ENCODE peak calls at places on chromosome 3, in nine cellular contexts. P, Y, K, E, M, S, L, A and D are unnamed samples.

GRCh38 chr3:4841783-4842440 is 137.3 kb upstream of the BHLHE40 start:
- DNase-seq in P (peak; percentile 50), Y (no peak), K (no peak), E (no peak), M (no peak), S (peak; percentile 61), L (no peak), A (no peak), D (peak; percentile 70)

GRCh38 chr3:46417120-46417510 is 10.1 kb downstream of the CCRL2 start:
- DNase-seq in P (no peak), Y (no peak), K (no peak), E (no peak), M (no peak), S (no peak), L (no peak), A (no peak), D (no peak)

GRCh38 chr3:32117324-32117723 is 10.9 kb downstream of the GPD1L start:
- DNase-seq in P (no peak), Y (no peak), K (no peak), E (no peak), M (no peak), S (no peak), L (no peak), A (no peak), D (peak; percentile 19)

GRCh38 chr3:16148783-16149182 is 25.7 kb upstream of the GALNT15 start:
- DNase-seq in P (peak; percentile 98), Y (peak; percentile 97), K (peak; percentile 99), E (peak; percentile 18), M (peak; percentile 99), S (peak; percentile 92), L (peak; percentile 99), A (peak; percentile 70), D (peak; percentile 44)

GRCh38 chr3:32421991-32422859 is 30.6 kb downstream of the CMTM7 start:
- DNase-seq in P (peak; percentile 88), Y (peak; percentile 75), K (peak; percentile 92), E (peak; percentile 92), M (peak; percentile 93), S (no peak), L (peak; percentile 97), A (peak; percentile 82), D (peak; percentile 98)

GRCh38 chr3:58421004-58421403 is 12.6 kb downstream of the PDHB start:
- DNase-seq in P (no peak), Y (no peak), K (no peak), E (no peak), M (no peak), S (no peak), L (no peak), A (no peak), D (no peak)

GRCh38 chr3:187015903-187016638 is 85.7 kb downstream of the ST6GAL1 start:
- DNase-seq in P (no peak), Y (no peak), K (no peak), E (peak; percentile 42), M (no peak), S (no peak), L (no peak), A (no peak), D (no peak)

GRCh38 chr3:15556512-15556911 is 35.0 kb upstream of the COLQ start:
- DNase-seq in P (no peak), Y (no peak), K (no peak), E (no peak), M (no peak), S (no peak), L (no peak), A (no peak), D (no peak)

DNA sequence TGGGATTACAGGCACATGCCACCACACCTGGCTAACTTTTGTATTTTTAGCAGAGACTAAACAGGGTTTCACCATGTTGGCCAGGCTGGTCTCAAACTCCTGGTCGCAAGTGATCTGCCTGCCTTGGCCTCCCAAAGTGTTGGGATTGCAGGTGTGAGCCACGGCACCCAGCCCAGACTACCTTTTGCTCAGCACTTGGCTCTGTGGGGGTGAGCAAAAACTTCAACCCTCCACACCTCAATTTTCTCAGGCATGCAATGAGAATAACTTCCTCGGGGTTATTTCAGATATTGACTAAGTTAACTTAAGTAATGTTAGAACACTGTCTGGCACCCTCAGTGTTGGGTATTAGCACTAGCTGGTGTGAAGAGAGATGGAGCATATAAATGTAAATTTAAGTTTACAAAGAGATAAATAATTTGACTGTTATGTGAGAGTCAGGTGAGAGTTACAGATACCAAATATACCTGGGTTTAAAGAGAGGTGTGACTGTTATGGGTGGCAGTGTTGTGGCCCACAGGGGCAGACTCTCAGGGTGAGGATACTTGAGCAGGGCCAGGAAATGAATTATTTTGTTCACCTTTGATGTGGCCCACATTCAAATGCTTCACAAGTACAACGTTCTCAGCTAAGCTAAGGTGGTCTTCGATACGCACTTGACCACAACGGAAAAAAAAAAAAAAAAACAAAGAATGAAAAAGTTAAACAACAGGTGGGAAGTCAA is 29.0 kb downstream of the CPOX start:
- DNase-seq in P (no peak), Y (no peak), K (no peak), E (no peak), M (no peak), S (no peak), L (no peak), A (no peak), D (no peak)
- H3K4me3 ChIP-seq in P (no peak overlapping the region), Y (no peak overlapping the region), K (no peak overlapping the region), E (no peak overlapping the region), M (no peak overlapping the region), S (no peak overlapping the region), L (no peak overlapping the region), A (no peak overlapping the region), D (no peak overlapping the region)

GRCh38 chr3:76724706-76725105 is 315.2 kb upstream of the ROBO2 start:
- DNase-seq in P (no peak), Y (no peak), K (no peak), E (peak; percentile 62), M (no peak), S (no peak), L (no peak), A (no peak), D (no peak)

GRCh38 chr3:76723366-76723765 is 316.5 kb upstream of the ROBO2 start:
- DNase-seq in P (no peak), Y (no peak), K (no peak), E (no peak), M (no peak), S (no peak), L (no peak), A (no peak), D (no peak)

GRCh38 chr3:76728411-76728810 is 311.5 kb upstream of the ROBO2 start:
- DNase-seq in P (no peak), Y (no peak), K (no peak), E (peak; percentile 3), M (no peak), S (no peak), L (no peak), A (no peak), D (no peak)

GRCh38 chr3:76726034-76726433 is 313.9 kb upstream of the ROBO2 start:
- DNase-seq in P (no peak), Y (no peak), K (no peak), E (no peak), M (no peak), S (no peak), L (no peak), A (no peak), D (no peak)

DNA sequence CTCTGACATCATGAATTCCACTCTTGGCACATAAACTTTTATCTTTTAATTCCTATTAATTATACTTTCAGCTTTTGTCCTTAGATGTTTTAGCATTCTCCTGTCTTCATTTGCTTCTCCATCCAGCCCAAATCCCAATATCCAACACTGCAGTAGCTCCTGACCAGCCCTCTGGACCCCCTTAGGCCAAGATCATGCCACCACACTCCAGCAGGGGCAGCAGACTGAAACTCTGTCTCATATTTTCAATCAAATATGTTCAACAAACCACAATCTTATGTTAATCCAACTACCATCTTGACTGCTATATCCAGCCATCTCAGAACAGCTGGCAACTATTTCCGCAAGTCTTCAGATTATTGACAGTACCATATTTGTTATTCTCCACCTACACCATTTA is 315.8 kb upstream of the ROBO2 start:
- DNase-seq in P (no peak), Y (no peak), K (no peak), E (no peak), M (no peak), S (no peak), L (no peak), A (no peak), D (no peak)
- TF ChIP-seq CTCF in P (no peak), Y (no peak), K (no peak), E (peak; percentile 34), M (no peak), S (peak; percentile 17), L (no peak), A (no peak), D (no peak)

GRCh38 chr3:183697610-183698317 is at the start of gene YEATS2:
- DNase-seq in P (peak; percentile 57), Y (peak; percentile 58), K (peak; percentile 73), E (peak; percentile 80), M (peak; percentile 39), S (no peak), L (peak; percentile 73), A (no peak), D (peak; percentile 65)

GRCh38 chr3:183697123-183697609 is 431 bp upstream of the YEATS2 start:
- DNase-seq in P (no peak), Y (no peak), K (peak; percentile 9), E (no peak), M (no peak), S (no peak), L (no peak), A (no peak), D (no peak)

GRCh38 chr3:183699238-183699947 is 1.8 kb downstream of the YEATS2 start:
- DNase-seq in P (no peak), Y (no peak), K (no peak), E (no peak), M (no peak), S (no peak), L (no peak), A (no peak), D (peak; percentile 36)

GRCh38 chr3:183698760-183699159 is 1.2 kb downstream of the YEATS2 start:
- DNase-seq in P (peak; percentile 52), Y (peak; percentile 43), K (peak; percentile 47), E (peak; percentile 24), M (peak; percentile 49), S (no peak), L (peak; percentile 49), A (no peak), D (peak; percentile 32)

GRCh38 chr3:183698318-183698731 is 728 bp downstream of the YEATS2 start:
- DNase-seq in P (peak; percentile 45), Y (peak; percentile 39), K (peak; percentile 51), E (no peak), M (peak; percentile 50), S (no peak), L (peak; percentile 39), A (no peak), D (peak; percentile 39)
- H3K4me3 ChIP-seq in P (peak overlapping the region; percentile 98), Y (peak overlapping the region; percentile 97), K (peak overlapping the region; percentile 96), E (peak overlapping the region; percentile 98), M (peak overlapping the region; percentile 89), S (peak overlapping the region; percentile 96), L (peak overlapping the region; percentile 92), A (peak overlapping the region; percentile 97), D (peak overlapping the region; percentile 94)

GRCh38 chr3:78134496-78134895 is 1094.6 kb downstream of the ROBO2 start:
- DNase-seq in P (no peak), Y (no peak), K (no peak), E (no peak), M (no peak), S (no peak), L (no peak), A (no peak), D (no peak)

GRCh38 chr3:78140866-78141658 is 1101.2 kb downstream of the ROBO2 start:
- DNase-seq in P (no peak), Y (peak; percentile 24), K (peak; percentile 54), E (no peak), M (peak; percentile 6), S (peak; percentile 26), L (peak; percentile 27), A (no peak), D (peak; percentile 91)

GRCh38 chr3:78143000-78143399 is 1103.1 kb downstream of the ROBO2 start:
- DNase-seq in P (no peak), Y (no peak), K (no peak), E (peak; percentile 43), M (no peak), S (no peak), L (peak; percentile 6), A (peak; percentile 7), D (no peak)

GRCh38 chr3:78139166-78139565 is 1099.3 kb downstream of the ROBO2 start:
- DNase-seq in P (peak; percentile 59), Y (peak; percentile 48), K (peak; percentile 65), E (peak; percentile 19), M (peak; percentile 17), S (peak; percentile 16), L (peak; percentile 61), A (peak; percentile 21), D (peak; percentile 53)

DNA sequence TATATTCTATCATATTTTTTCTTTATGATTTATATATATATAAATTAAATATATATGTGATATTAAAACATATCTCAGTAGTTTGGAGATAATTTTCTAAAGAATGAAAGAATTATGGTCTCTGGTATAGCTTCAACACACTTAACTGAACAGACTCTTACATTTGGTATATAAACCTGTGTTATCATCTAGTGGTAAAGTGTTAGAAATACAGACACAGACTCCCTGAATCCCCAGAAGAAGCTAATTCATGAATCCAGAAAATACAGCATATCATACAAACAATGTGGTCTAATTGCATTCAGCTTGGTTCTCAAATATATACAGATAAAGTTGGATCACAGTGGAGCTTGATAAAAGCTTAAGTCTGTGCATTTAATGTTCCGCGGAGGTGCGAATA is 1100.4 kb downstream of the ROBO2 start:
- DNase-seq in P (peak; percentile 26), Y (no peak), K (no peak), E (no peak), M (no peak), S (no peak), L (no peak), A (no peak), D (no peak)
- TF ChIP-seq CTCF in P (no peak), Y (no peak), K (no peak), E (no peak), M (no peak), S (no peak), L (no peak), A (no peak), D (no peak)